ENCODE peak calls at places on chromosomes 6 and 20, in eight cellular contexts. I, Z, F, D, E, M, J and B are unnamed samples.

GRCh38 chr20:51428451-51429143 is 113.9 kb downstream of the NFATC2 start:
- DNase-seq in I (no peak), F (no peak), E (peak), D (no peak), J (no peak), M (no peak), Z (no peak), B (no peak)

GRCh38 chr20:22523499-22524392 is 60.6 kb downstream of the FOXA2 start:
- DNase-seq in M (no peak), E (no peak), Z (no peak), J (no peak), D (no peak), F (no peak), I (no peak), B (no peak)

GRCh38 chr6:156383059-156383458 is 394.1 kb upstream of the ARID1B start:
- DNase-seq in E (no peak), F (no peak), Z (no peak), D (no peak), M (no peak), J (no peak), I (no peak), B (no peak)

GRCh38 chr6:136408205-136408604 is 118.6 kb upstream of the BCLAF1 start:
- DNase-seq in Z (no peak), F (no peak), E (no peak), M (no peak), J (no peak), D (no peak), I (no peak), B (no peak)

GRCh38 chr6:46281110-46281509 is 110.3 kb upstream of the ENPP5 start:
- DNase-seq in F (no peak), E (no peak), I (no peak), D (no peak), Z (no peak), M (no peak), J (no peak), B (no peak)

GRCh38 chr6:165841153-165841558 is 178.1 kb upstream of the PDE10A start:
- DNase-seq in F (no peak), D (no peak), Z (no peak), J (no peak), E (no peak), I (no peak), M (no peak), B (no peak)

GRCh38 chr6:72616406-72617015 is 5.4 kb upstream of the KCNQ5 start:
- DNase-seq in D (no peak), F (no peak), J (peak), I (no peak), E (no peak), Z (no peak), M (peak), B (peak)

GRCh38 chr6:26249709-26249958 is 115.4 kb upstream of the BTN3A2 start:
- DNase-seq in Z (no peak), E (no peak), F (no peak), J (no peak), I (no peak), D (no peak), M (no peak), B (no peak)

GRCh38 chr6:29924731-29925130 is 17.6 kb upstream of the HLA-A start:
- DNase-seq in J (no peak), Z (no peak), M (no peak), D (no peak), I (no peak), E (no peak), F (no peak), B (peak)

GRCh38 chr6:122775975-122776374 is 3.5 kb upstream of the FABP7 start:
- DNase-seq in F (no peak), M (no peak), Z (no peak), J (no peak), E (no peak), I (no peak), D (no peak), B (no peak)

GRCh38 chr6:147448212-147448611 is 60.3 kb upstream of the SAMD5 start:
- DNase-seq in I (no peak), Z (no peak), E (no peak), J (no peak), D (no peak), M (no peak), F (no peak), B (peak)

GRCh38 chr20:11054266-11055025 is 380.6 kb upstream of the JAG1 start:
- DNase-seq in I (no peak), F (no peak), M (no peak), J (no peak), E (no peak), D (no peak), Z (no peak), B (no peak)

GRCh38 chr6:35776364-35777215 is at the start of gene CLPSL2:
- DNase-seq in F (no peak), D (no peak), E (no peak), Z (no peak), M (peak), I (no peak), J (peak), B (peak)